ENCODE peak calls at places on chromosome 22, in eight cellular contexts. A, U, V, J, C, E, W and G are unnamed samples.

GRCh38 chr22:17769716-17770082 is 4.6 kb downstream of the BID start:
- DNase-seq in A (no peak), U (no peak), V (peak; percentile 84), J (no peak), C (no peak), E (no peak), W (peak; percentile 79), G (no peak)

GRCh38 chr22:23122216-23122957 is 19.4 kb downstream of the RSPH14 start:
- DNase-seq in A (no peak), U (no peak), V (no peak), J (no peak), C (no peak), E (no peak), W (no peak), G (no peak)

GRCh38 chr22:22003233-22003632 is 20.6 kb upstream of the TOP3B start:
- DNase-seq in A (no peak), U (no peak), V (no peak), J (peak; percentile 6), C (no peak), E (no peak), W (no peak), G (no peak)

GRCh38 chr22:29479417-29480261 is at the start of gene NEFH:
- DNase-seq in A (no peak), U (peak; percentile 50), V (no peak), J (no peak), C (no peak), E (no peak), W (no peak), G (no peak)

GRCh38 chr22:49968313-49968830 is 7.8 kb downstream of the PIM3 start:
- DNase-seq in A (no peak), U (no peak), V (peak; percentile 36), J (peak; percentile 88), C (no peak), E (no peak), W (peak; percentile 49), G (peak; percentile 80)

GRCh38 chr22:48210812-48211211 is 1448.4 kb downstream of the TBC1D22A start:
- DNase-seq in A (no peak), U (no peak), V (no peak), J (no peak), C (no peak), E (no peak), W (no peak), G (no peak)

GRCh38 chr22:49290711-49291110 is 537.0 kb downstream of the BRD1 start:
- DNase-seq in A (no peak), U (no peak), V (no peak), J (peak; percentile 37), C (no peak), E (no peak), W (no peak), G (peak; percentile 54)

GRCh38 chr22:30310881-30311771 is 15.6 kb downstream of the TBC1D10A start:
- DNase-seq in A (peak; percentile 61), U (no peak), V (peak; percentile 81), J (peak; percentile 93), C (peak; percentile 75), E (peak; percentile 94), W (no peak), G (peak; percentile 81)

GRCh38 chr22:32430352-32430751 is 18.3 kb upstream of the RTCB start:
- DNase-seq in A (no peak), U (no peak), V (no peak), J (no peak), C (no peak), E (no peak), W (no peak), G (no peak)

GRCh38 chr22:29263791-29264216 is 4.0 kb downstream of the RHBDD3 start:
- DNase-seq in A (no peak), U (no peak), V (no peak), J (peak; percentile 81), C (no peak), E (peak; percentile 84), W (no peak), G (no peak)

GRCh38 chr22:38327805-38328204 is 10.6 kb upstream of the CSNK1E start:
- DNase-seq in A (peak; percentile 63), U (no peak), V (no peak), J (no peak), C (no peak), E (no peak), W (no peak), G (no peak)
- H3K4me3 ChIP-seq in A (no peak overlapping the region), U (no peak overlapping the region), V (no peak overlapping the region), J (no peak overlapping the region), C (no peak overlapping the region), E (no peak overlapping the region), W (no peak overlapping the region), G (no peak overlapping the region)

DNA sequence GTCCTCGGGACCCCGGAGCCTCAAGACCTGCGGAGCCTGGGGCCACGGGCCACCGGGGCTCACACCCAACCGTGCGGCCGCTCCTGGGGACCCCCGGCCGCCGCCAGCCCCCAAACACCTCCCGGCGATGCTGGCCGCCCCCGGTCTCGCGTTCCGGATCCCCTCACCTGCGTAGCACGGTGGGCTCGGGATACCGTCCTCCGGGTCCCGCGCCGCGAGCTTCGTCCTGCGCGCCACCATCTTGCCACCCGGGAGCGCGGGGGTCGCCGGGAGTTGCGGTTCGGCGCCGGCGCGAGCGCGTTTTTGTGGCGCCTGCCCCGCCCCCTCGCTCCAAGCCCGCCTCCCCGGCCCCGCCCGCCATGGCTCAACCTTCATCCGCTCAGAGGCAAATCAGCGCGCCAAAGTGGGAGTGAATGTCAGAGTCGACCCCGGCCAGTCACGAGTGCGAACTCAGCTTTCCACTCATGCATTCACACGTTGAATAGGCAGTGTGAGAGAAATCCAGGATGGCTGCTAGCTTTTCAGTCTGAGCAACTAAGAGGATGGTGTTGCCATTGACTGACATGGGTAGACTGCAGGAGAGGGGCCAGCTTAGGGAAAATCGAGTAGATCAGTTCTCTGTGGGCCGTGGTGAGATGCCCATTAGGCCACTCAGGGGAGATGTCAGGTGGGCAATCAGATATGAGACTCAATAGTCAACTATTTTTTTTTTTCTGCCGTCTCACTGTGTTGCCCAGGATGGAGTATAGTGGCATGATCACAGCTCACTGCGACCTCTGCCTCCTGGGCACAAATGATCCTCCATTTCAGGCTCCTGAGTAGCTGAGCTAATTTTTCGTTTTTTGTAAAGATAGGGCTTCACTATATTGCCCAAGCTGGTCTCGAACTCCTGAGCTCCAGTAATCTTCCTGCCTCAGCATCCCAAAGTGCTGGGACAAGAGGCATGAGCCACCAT is 28.3 kb downstream of the SERHL2 start:
- DNase-seq in A (peak; percentile 59), U (peak; percentile 87), V (peak; percentile 83), J (peak; percentile 95), C (peak; percentile 72), E (peak; percentile 85), W (peak; percentile 86), G (peak; percentile 92)
- TF ChIP-seq POLR2A in A (peak; percentile 62), U (peak; percentile 71), V (peak; percentile 53), J (no peak), C (no peak), E (peak; percentile 44), W (no peak), G (no peak)

DNA sequence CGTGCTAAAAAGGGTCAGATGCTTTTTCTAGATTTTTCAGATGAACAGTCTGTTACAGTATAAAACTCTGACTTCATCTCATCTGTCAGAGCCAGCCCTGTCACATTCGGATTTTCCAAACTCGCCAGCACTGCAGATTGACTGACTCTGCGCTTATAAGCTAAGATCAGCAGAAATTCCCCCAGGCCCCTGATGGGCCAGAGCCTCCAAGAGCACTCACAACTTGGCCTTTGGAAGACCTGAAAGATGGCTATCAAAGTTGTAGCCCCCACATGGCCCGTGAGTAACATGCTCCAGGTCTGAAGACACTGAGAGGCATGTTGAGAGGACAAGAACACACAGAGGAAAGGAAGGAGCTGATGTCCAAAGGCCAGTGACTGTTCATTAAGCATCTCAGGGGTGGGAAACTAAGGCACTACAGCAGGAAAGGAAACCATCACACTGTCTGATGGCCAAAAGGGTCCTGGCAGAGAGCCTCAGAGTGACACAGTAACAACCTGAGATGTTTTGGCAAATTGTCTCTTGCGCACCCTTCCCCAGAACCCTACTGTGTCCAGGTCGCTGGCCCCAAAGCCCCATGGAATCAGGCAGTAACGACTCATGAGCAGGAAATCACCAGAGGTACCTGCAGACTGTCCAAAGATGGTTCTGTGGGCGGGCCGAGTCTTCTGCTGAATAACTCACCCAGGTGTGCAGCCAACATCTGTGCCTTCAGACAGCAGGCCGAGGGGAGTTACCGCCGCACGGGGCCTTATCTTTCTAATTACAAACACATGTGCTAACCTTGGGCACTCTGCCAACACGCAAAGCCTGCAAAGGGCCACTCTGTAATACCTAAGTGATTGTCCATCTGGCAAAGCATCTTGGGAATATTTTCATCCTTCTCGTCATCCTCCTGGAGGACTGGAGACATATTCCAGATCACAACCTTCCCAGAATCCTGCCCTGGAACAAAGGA is 23.6 kb downstream of the HIRA start:
- DNase-seq in A (peak; percentile 29), U (peak; percentile 96), V (no peak), J (no peak), C (no peak), E (peak; percentile 78), W (peak; percentile 57), G (no peak)
- H3K4me3 ChIP-seq in A (no peak overlapping the region), U (no peak overlapping the region), V (no peak overlapping the region), J (no peak overlapping the region), C (no peak overlapping the region), E (no peak overlapping the region), W (no peak overlapping the region), G (no peak overlapping the region)

GRCh38 chr22:46054091-46054877 is 77.3 kb upstream of the WNT7B start:
- DNase-seq in A (peak; percentile 45), U (no peak), V (peak; percentile 74), J (peak; percentile 94), C (no peak), E (peak; percentile 72), W (peak; percentile 77), G (peak; percentile 83)
- TF ChIP-seq POLR2A in A (no peak), U (no peak), V (peak; percentile 15), J (no peak), C (no peak), E (no peak), W (no peak), G (no peak)

GRCh38 chr22:38461414-38462081 is 6.3 kb upstream of the KDELR3 start:
- DNase-seq in A (peak; percentile 81), U (peak; percentile 86), V (peak; percentile 57), J (peak; percentile 93), C (peak; percentile 75), E (peak; percentile 89), W (peak; percentile 74), G (no peak)
- H3K4me3 ChIP-seq in A (no peak overlapping the region), U (peak overlapping the region; percentile 11), V (no peak overlapping the region), J (no peak overlapping the region), C (peak overlapping the region; percentile 27), E (no peak overlapping the region), W (no peak overlapping the region), G (peak overlapping the region; percentile 12)

GRCh38 chr22:46087816-46088277 is 62.5 kb upstream of the PPARA start:
- DNase-seq in A (peak; percentile 86), U (peak; percentile 62), V (peak; percentile 82), J (peak; percentile 98), C (peak; percentile 93), E (peak; percentile 94), W (peak; percentile 72), G (peak; percentile 96)
- TF ChIP-seq POLR2A in A (no peak), U (no peak), V (no peak), J (no peak), C (peak; percentile 16), E (peak; percentile 32), W (no peak), G (no peak)

GRCh38 chr22:19761022-19761499 is 483 bp downstream of the TBX1 start:
- DNase-seq in A (no peak), U (no peak), V (no peak), J (no peak), C (no peak), E (no peak), W (no peak), G (no peak)
- H3K4me3 ChIP-seq in A (no peak overlapping the region), U (peak overlapping the region; percentile 36), V (no peak overlapping the region), J (peak overlapping the region; percentile 29), C (peak overlapping the region; percentile 44), E (no peak overlapping the region), W (no peak overlapping the region), G (peak overlapping the region; percentile 51)